ENCODE peak calls at places on chromosomes 1 and 21, in eight cellular contexts. V is mucosa of descending colon, W is thoracic aorta, I is fibroblast of lung, U is tibial nerve, J is BJ, Y is MM.1S, H is AG04450. N is an unnamed sample.

GRCh38 chr1:9197186-9198099 is 37.1 kb upstream of the H6PD start:
- DNase-seq in V (no peak), W (no peak), I (no peak), U (no peak), J (no peak), Y (no peak), H (no peak), N (no peak)

GRCh38 chr1:79117376-79117775 is 110.8 kb upstream of the ADGRL4 start:
- DNase-seq in V (no peak), W (no peak), I (peak; percentile 58), U (no peak), J (no peak), Y (no peak), H (no peak), N (no peak)

GRCh38 chr1:159012495-159012894 is 2.8 kb downstream of the IFI16 start:
- DNase-seq in V (peak; percentile 31), W (no peak), I (peak; percentile 42), U (no peak), J (no peak), Y (peak; percentile 96), H (no peak), N (no peak)

GRCh38 chr1:32972814-32973428 is 8.3 kb upstream of the RNF19B start:
- DNase-seq in V (peak; percentile 46), W (no peak), I (peak; percentile 70), U (no peak), J (no peak), Y (no peak), H (no peak), N (no peak)

GRCh38 chr1:214928574-214928973 is 154.0 kb upstream of the KCNK2 start:
- DNase-seq in V (no peak), W (no peak), I (no peak), U (no peak), J (no peak), Y (no peak), H (no peak), N (no peak)

GRCh38 chr1:13823126-13823880 is 123.3 kb downstream of the PRDM2 start:
- DNase-seq in V (no peak), W (no peak), I (no peak), U (no peak), J (no peak), Y (no peak), H (no peak), N (no peak)

GRCh38 chr1:20634065-20634593 is 871 bp downstream of the PINK1 start:
- DNase-seq in V (peak; percentile 21), W (no peak), I (peak; percentile 17), U (no peak), J (no peak), Y (no peak), H (no peak), N (no peak)

GRCh38 chr1:36953061-36953460 is 81.3 kb downstream of the GRIK3 start:
- DNase-seq in V (no peak), W (no peak), I (no peak), U (no peak), J (no peak), Y (no peak), H (no peak), N (no peak)

GRCh38 chr1:91745649-91746383 is 140.1 kb downstream of the TGFBR3 start:
- DNase-seq in V (no peak), W (no peak), I (no peak), U (no peak), J (no peak), Y (no peak), H (no peak), N (no peak)

GRCh38 chr21:14875704-14876364 is 189.0 kb downstream of the NRIP1 start:
- DNase-seq in V (no peak), W (no peak), I (peak; percentile 25), U (no peak), J (no peak), Y (no peak), H (no peak), N (peak; percentile 90)

GRCh38 chr1:102919659-102920058 is 188.7 kb downstream of the COL11A1 start:
- DNase-seq in V (no peak), W (no peak), I (peak; percentile 81), U (no peak), J (no peak), Y (no peak), H (no peak), N (no peak)

GRCh38 chr1:24957016-24957807 is 27.1 kb upstream of the RUNX3 start:
- DNase-seq in V (peak; percentile 24), W (no peak), I (no peak), U (no peak), J (no peak), Y (no peak), H (no peak), N (no peak)

GRCh38 chr1:203129501-203130231 is 2.1 kb downstream of the ADORA1 start:
- DNase-seq in V (no peak), W (no peak), I (no peak), U (no peak), J (no peak), Y (no peak), H (no peak), N (no peak)

GRCh38 chr1:203128691-203129500 is 1.4 kb downstream of the ADORA1 start:
- DNase-seq in V (no peak), W (no peak), I (no peak), U (no peak), J (no peak), Y (no peak), H (no peak), N (no peak)

GRCh38 chr1:203126866-203127671 is 457 bp upstream of the ADORA1 start:
- DNase-seq in V (no peak), W (no peak), I (peak; percentile 48), U (no peak), J (no peak), Y (no peak), H (no peak), N (no peak)

GRCh38 chr1:203126151-203126865 is 1.2 kb upstream of the ADORA1 start:
- DNase-seq in V (no peak), W (no peak), I (peak; percentile 40), U (no peak), J (no peak), Y (no peak), H (no peak), N (no peak)

GRCh38 chr1:203127672-203128611 is at the start of gene ADORA1:
- DNase-seq in V (peak; percentile 73), W (no peak), I (peak; percentile 70), U (peak; percentile 44), J (no peak), Y (peak; percentile 73), H (no peak), N (no peak)
- H3K4me3 ChIP-seq in V (no peak within 1 kb of the TSS), W (peak within 1 kb of the TSS; percentile 70), I (peak within 1 kb of the TSS; percentile 29), U (peak within 1 kb of the TSS; percentile 17), J (peak within 1 kb of the TSS; percentile 41), Y (peak within 1 kb of the TSS; percentile 63), H (peak within 1 kb of the TSS; percentile 55), N (peak within 1 kb of the TSS; percentile 65)

GRCh38 chr1:225923692-225924555 is at the start of gene PYCR2:
- DNase-seq in V (peak; percentile 96), W (peak; percentile 78), I (peak; percentile 95), U (peak; percentile 91), J (peak; percentile 74), Y (peak; percentile 99), H (peak; percentile 91), N (peak; percentile 57)
- TF ChIP-seq CTCF in V (no peak), W (no peak), I (no peak), U (no peak), J (no peak), Y (no peak), H (no peak), N (no peak)

GRCh38 chr21:34630536-34631143 is 15.7 kb upstream of the RCAN1 start:
- DNase-seq in V (peak; percentile 52), W (no peak), I (peak; percentile 32), U (no peak), J (no peak), Y (peak; percentile 82), H (no peak), N (peak; percentile 7)
- H3K4me3 ChIP-seq in V (no peak overlapping the region), W (no peak overlapping the region), I (no peak overlapping the region), U (no peak overlapping the region), J (no peak overlapping the region), Y (no peak overlapping the region), H (no peak overlapping the region), N (no peak overlapping the region)

GRCh38 chr1:22661880-22662279 is 8.8 kb downstream of the C1QB start:
- DNase-seq in V (no peak), W (no peak), I (no peak), U (no peak), J (no peak), Y (no peak), H (no peak), N (no peak)

GRCh38 chr1:22654692-22655091 is 1.7 kb downstream of the C1QB start:
- DNase-seq in V (no peak), W (no peak), I (no peak), U (no peak), J (no peak), Y (no peak), H (no peak), N (no peak)

GRCh38 chr1:22662318-22662717 is 9.3 kb downstream of the C1QB start:
- DNase-seq in V (no peak), W (no peak), I (no peak), U (no peak), J (no peak), Y (no peak), H (no peak), N (no peak)

GRCh38 chr1:22660716-22661241 is 7.7 kb downstream of the C1QB start:
- DNase-seq in V (no peak), W (no peak), I (no peak), U (no peak), J (no peak), Y (no peak), H (no peak), N (no peak)

DNA sequence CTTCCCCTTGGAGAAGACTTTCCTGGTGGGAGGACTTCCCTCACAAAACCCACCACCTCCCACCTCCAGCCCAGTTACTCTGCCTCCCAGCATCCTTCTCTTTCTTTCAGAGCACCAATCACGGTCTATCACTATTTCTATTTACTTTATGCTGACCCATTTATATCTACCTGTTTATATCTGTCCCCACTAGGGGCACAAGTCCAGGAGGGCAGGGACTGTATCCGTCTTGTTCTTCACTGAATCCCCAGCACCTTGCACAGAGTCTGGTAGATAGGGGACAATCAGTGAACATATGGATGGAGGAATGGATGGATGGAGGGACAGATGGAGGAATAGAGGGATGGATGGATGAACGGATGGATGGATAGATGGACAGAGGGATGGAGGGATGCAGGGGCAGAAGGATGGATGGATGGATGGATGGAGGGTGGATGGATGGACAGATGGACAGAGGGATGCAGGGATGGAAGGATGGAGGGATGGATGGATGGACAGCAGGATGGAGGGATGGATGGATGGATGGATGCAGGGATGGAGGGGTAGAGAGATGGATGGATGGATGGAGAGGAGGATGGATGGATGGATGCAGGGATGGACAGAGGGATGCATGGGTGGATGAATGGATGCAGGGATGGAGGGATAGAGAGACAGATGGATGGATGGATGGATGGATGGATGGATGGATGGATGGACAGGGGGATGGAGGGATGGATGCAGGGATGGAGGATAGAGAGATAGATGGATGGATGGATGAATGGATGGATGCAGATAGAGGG is 5.5 kb downstream of the C1QB start:
- DNase-seq in V (no peak), W (no peak), I (no peak), U (no peak), J (no peak), Y (no peak), H (no peak), N (no peak)
- TF ChIP-seq CTCF in V (no peak), W (no peak), I (no peak), U (no peak), J (peak; percentile 3), Y (peak; percentile 33), H (no peak), N (peak; percentile 39)

DNA sequence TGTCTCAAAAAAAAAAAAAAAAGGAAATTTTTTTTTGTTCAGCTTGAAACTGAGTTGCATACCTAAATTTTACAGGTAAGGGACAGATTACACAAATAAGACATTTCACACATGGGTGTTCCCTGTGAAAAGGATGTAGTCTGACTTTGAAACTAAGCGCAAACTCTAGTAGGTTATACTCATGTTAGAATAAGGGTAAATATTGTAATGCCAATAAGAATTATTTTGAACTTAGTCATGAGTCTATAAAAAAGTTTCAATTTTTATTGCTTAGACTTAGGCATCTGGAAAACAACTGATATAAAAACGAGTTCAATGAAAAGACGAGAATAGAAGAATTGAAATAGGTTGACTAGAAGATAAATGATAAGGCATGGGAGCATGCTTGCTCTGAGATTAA is 122.3 kb downstream of the HMCN1 start:
- DNase-seq in V (no peak), W (no peak), I (no peak), U (no peak), J (no peak), Y (no peak), H (no peak), N (no peak)
- H3K4me3 ChIP-seq in V (no peak overlapping the region), W (peak overlapping the region; percentile 63), I (no peak overlapping the region), U (no peak overlapping the region), J (no peak overlapping the region), Y (no peak overlapping the region), H (no peak overlapping the region), N (no peak overlapping the region)